ENCODE peak calls at places on chromosomes 1 and 21, in six cellular contexts. U is Calu3, O is ELR, N is NCI-H460, Z is stromal cell of bone marrow, H is anterior cingulate cortex. M is an unnamed sample.
A peak's percentile ranks its signal among the peaks of the same experiment; 100 is the strongest.

GRCh38 chr1:56418047-56418680 is 161.2 kb downstream of the PLPP3 start:
- DNase-seq in O (no peak), Z (no peak), N (no peak), H (no peak), U (no peak), M (no peak)

GRCh38 chr1:24421502-24421901 is 5.9 kb downstream of the NIPAL3 start:
- DNase-seq in H (no peak), N (no peak), Z (no peak), U (no peak), O (peak; percentile 37), M (no peak)

GRCh38 chr1:160605792-160606520 is 26.7 kb upstream of the CD84 start:
- DNase-seq in Z (no peak), H (no peak), U (no peak), N (no peak), O (no peak), M (no peak)

GRCh38 chr1:99481391-99481996 is 164.4 kb upstream of the PALMD start:
- DNase-seq in O (peak; percentile 79), Z (peak; percentile 34), N (peak; percentile 43), H (no peak), U (peak; percentile 47), M (peak; percentile 78)

GRCh38 chr1:112790920-112791722 is 76.0 kb upstream of the PPM1J start:
- DNase-seq in U (no peak), Z (no peak), N (no peak), H (no peak), O (no peak), M (no peak)

GRCh38 chr21:39387461-39388037 is 38.7 kb upstream of the HMGN1 start:
- DNase-seq in H (peak; percentile 78), N (peak; percentile 55), U (peak; percentile 91), Z (peak; percentile 60), O (peak; percentile 85), M (peak; percentile 95)

GRCh38 chr1:115530407-115530806 is 111.4 kb upstream of the VANGL1 start:
- DNase-seq in H (no peak), U (no peak), O (peak; percentile 89), N (no peak), Z (peak; percentile 41), M (no peak)

GRCh38 chr1:8423134-8423701 is 105.3 kb downstream of the SLC45A1 start:
- DNase-seq in H (no peak), Z (no peak), U (no peak), N (no peak), O (peak; percentile 40), M (peak; percentile 55)

GRCh38 chr1:115649964-115650363 is 8.2 kb downstream of the VANGL1 start:
- DNase-seq in U (no peak), N (no peak), Z (no peak), H (no peak), O (no peak), M (peak; percentile 50)

GRCh38 chr1:48906729-48907128 is 130.0 kb upstream of the BEND5 start:
- DNase-seq in Z (no peak), H (no peak), U (no peak), N (no peak), O (no peak), M (no peak)

GRCh38 chr1:183845681-183846080 is 40.8 kb downstream of the RGL1 start:
- DNase-seq in N (no peak), Z (no peak), H (no peak), O (peak; percentile 45), U (no peak), M (no peak)

GRCh38 chr1:208437416-208437815 is 193.2 kb upstream of the PLXNA2 start:
- DNase-seq in U (no peak), O (peak; percentile 70), Z (peak; percentile 40), H (no peak), N (peak; percentile 20), M (peak; percentile 46)